ENCODE peak calls at places on chromosomes 7 and 10, in seven cellular contexts. C is pancreas, I is fibroblast of lung, N is cardiac muscle cell, L is AG09319, X is psoas muscle, V is nephron progenitor cell. A is an unnamed sample.

GRCh38 chr7:106110885-106111670 is 1.0 kb downstream of the SYPL1 start:
- DNase-seq in L (no peak), I (peak), C (no peak), X (no peak), N (peak), V (no peak), A (no peak)

GRCh38 chr7:46705416-46706255 is 784.6 kb upstream of the IGFBP3 start:
- DNase-seq in V (no peak), C (no peak), L (no peak), I (peak), X (no peak), N (no peak), A (no peak)

GRCh38 chr7:98418636-98419315 is 17.9 kb upstream of the BAIAP2L1 start:
- DNase-seq in L (peak), I (peak), V (no peak), N (no peak), C (peak), X (no peak), A (no peak)

GRCh38 chr10:36943534-36943933 is 181.9 kb upstream of the ANKRD30A start:
- DNase-seq in I (no peak), N (no peak), L (no peak), C (no peak), V (no peak), X (peak), A (no peak)

GRCh38 chr10:4850400-4850799 is 24.4 kb downstream of the AKR1E2 start:
- DNase-seq in L (no peak), N (no peak), I (no peak), X (no peak), C (no peak), V (no peak), A (no peak)

GRCh38 chr7:82700739-82701138 is 257.2 kb upstream of the CACNA2D1 start:
- DNase-seq in N (no peak), C (no peak), I (no peak), V (no peak), L (no peak), X (no peak), A (no peak)

GRCh38 chr10:77251297-77252013 is 386.2 kb downstream of the KCNMA1 start:
- DNase-seq in L (no peak), V (peak), N (peak), I (peak), C (no peak), X (no peak), A (peak)

GRCh38 chr7:55024776-55025175 is 6.0 kb downstream of the EGFR start:
- DNase-seq in C (no peak), N (no peak), X (no peak), I (peak), V (no peak), L (no peak), A (no peak)

GRCh38 chr10:129386415-129387257 is 80.4 kb upstream of the MGMT start:
- DNase-seq in V (no peak), X (no peak), L (no peak), N (no peak), I (no peak), C (no peak), A (no peak)

GRCh38 chr7:96017877-96018276 is 245.5 kb downstream of the DYNC1I1 start:
- DNase-seq in V (no peak), C (peak), N (no peak), L (no peak), X (no peak), I (no peak), A (no peak)

GRCh38 chr10:119166111-119166500 is 592 bp upstream of the SFXN4 start:
- DNase-seq in C (no peak), I (no peak), X (no peak), L (no peak), V (no peak), N (no peak), A (no peak)

GRCh38 chr7:101924171-101924570 is 106.7 kb downstream of the CUX1 start:
- DNase-seq in C (no peak), N (no peak), I (peak), X (peak), V (no peak), L (no peak), A (no peak)

GRCh38 chr10:48251152-48251524 is 23.4 kb downstream of the FRMPD2 start:
- DNase-seq in C (no peak), L (no peak), N (no peak), X (no peak), I (no peak), V (no peak), A (no peak)

GRCh38 chr10:68871731-68872342 is 29.3 kb upstream of the DDX50 start:
- DNase-seq in V (no peak), N (peak), L (peak), X (no peak), C (no peak), I (peak), A (no peak)

GRCh38 chr7:47817922-47818321 is 130.3 kb downstream of the PKD1L1 start:
- DNase-seq in N (no peak), V (no peak), L (no peak), X (no peak), I (no peak), C (no peak), A (no peak)

GRCh38 chr10:89235073-89235798 is 16.3 kb downstream of the LIPA start:
- DNase-seq in I (no peak), L (no peak), C (no peak), N (peak), X (peak), V (no peak), A (no peak)

GRCh38 chr10:13708256-13708990 is 121.7 kb downstream of the PRPF18 start:
- DNase-seq in C (no peak), X (no peak), L (no peak), N (no peak), I (peak), V (no peak), A (no peak)

GRCh38 chr10:12382956-12383531 is 33.7 kb downstream of the CAMK1D start:
- DNase-seq in N (no peak), X (no peak), I (peak), L (no peak), V (no peak), C (no peak), A (no peak)

GRCh38 chr10:16606421-16606820 is 84.7 kb upstream of the C1QL3 start:
- DNase-seq in X (no peak), V (no peak), I (no peak), L (peak), N (no peak), C (no peak), A (no peak)

GRCh38 chr10:72802291-72803118 is 91.0 kb upstream of the OIT3 start:
- DNase-seq in C (no peak), I (peak), N (no peak), X (no peak), V (no peak), L (no peak), A (no peak)

GRCh38 chr10:116665541-116666125 is 44.9 kb downstream of the PNLIPRP2 start:
- DNase-seq in C (no peak), N (peak), V (no peak), L (no peak), X (no peak), I (peak), A (peak)

GRCh38 chr7:134421998-134422397 is 36.9 kb downstream of the AKR1B1 start:
- DNase-seq in X (no peak), V (no peak), L (no peak), N (no peak), C (no peak), I (no peak), A (no peak)

GRCh38 chr10:71713135-71714040 is 6.2 kb downstream of the C10orf105 start:
- DNase-seq in L (peak), V (no peak), X (peak), N (no peak), C (no peak), I (peak), A (no peak)

GRCh38 chr10:13483951-13484350 is 44.9 kb downstream of the BEND7 start:
- DNase-seq in L (no peak), X (no peak), N (no peak), V (no peak), C (no peak), I (no peak), A (no peak)

GRCh38 chr10:27192284-27192683 is 37.1 kb downstream of the MASTL start:
- DNase-seq in L (peak), C (no peak), V (no peak), I (peak), N (no peak), X (no peak), A (no peak)

GRCh38 chr7:67470256-67470751 is 473.7 kb downstream of the TYW1 start:
- DNase-seq in V (peak), I (no peak), N (peak), L (no peak), C (no peak), X (no peak), A (peak)

GRCh38 chr7:138538518-138538917 is 78.5 kb downstream of the TRIM24 start:
- DNase-seq in L (peak), C (no peak), I (peak), X (no peak), N (no peak), V (no peak), A (no peak)

GRCh38 chr7:128178611-128179010 is 62.5 kb upstream of the LEP start:
- DNase-seq in X (no peak), V (no peak), I (no peak), L (no peak), N (no peak), C (no peak), A (no peak)

DNA sequence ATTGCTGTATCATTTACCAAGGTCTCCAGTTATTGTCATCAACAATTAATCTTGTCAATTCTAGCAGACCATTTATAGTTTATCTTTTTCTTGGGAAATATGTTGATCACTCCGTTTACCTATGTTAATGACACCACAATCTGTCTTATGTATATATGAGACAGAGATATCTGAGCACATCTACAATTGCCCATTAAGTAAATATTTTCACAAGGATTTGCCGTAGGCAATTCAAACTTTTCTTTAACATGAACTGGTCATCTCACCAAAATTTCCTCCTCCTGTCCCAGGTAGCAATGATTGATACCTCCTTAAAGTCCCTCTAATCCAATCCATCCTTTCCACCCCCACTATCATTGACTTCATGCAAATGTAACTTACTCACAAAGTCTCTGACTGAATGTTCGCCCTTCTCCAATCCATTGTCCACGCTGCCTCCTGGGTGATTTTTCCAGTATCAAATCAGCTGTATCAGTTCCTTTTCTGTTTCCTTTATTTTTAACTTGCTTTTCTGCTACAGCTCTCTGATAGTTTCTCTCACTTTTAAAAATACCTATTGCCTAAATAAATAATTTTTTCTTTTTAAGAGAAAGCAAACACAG is 138.3 kb downstream of the GNAT3 start:
- DNase-seq in L (no peak), V (no peak), N (no peak), X (no peak), I (no peak), C (no peak), A (no peak)
- TF ChIP-seq CTCF in L (no peak), V (no peak), N (no peak), X (no peak), I (no peak), C (no peak), A (no peak)

GRCh38 chr10:97319671-97320479 is 804 bp downstream of the FRAT1 start:
- DNase-seq in C (peak), X (peak), I (no peak), L (no peak), V (peak), N (peak), A (peak)
- TF ChIP-seq CTCF in C (no peak), X (no peak), I (no peak), L (no peak), V (no peak), N (peak), A (no peak)

GRCh38 chr7:954330-955238 is at the start of gene ADAP1:
- DNase-seq in I (peak), V (peak), X (peak), C (peak), L (no peak), N (peak), A (peak)
- TF ChIP-seq CTCF in I (no peak), V (no peak), X (no peak), C (no peak), L (peak), N (no peak), A (peak)

DNA sequence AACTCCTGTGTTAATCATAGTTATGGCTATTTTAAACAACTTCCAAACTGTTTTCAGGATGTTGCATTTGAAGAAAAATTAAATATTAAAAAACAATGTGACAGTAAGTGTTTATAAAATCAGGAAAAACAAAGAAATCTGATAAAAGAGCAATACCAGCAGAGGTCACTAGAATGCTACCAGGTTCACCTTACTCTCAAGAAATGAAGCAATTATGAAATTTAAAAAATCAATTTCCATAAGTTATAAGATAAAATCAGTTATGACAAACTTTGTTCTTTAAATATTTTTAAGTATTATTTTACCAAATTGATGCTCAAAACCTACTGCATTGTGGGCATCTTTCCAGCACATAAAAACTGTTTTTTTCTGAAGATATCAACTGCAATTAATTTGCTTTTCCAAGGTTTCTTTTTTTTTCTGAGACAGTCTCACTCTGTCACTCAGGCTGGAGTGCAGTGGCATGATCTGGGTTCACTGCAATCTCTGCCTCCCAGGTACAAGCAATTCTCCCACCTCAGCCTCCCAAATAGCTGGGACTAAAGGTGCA is 50.7 kb upstream of the RHEB start:
- DNase-seq in I (no peak), N (no peak), L (no peak), V (no peak), C (no peak), X (no peak), A (no peak)
- TF ChIP-seq CTCF in I (peak), N (peak), L (peak), V (no peak), C (peak), X (peak), A (peak)

GRCh38 chr10:132634241-132634946 is 96.8 kb downstream of the INPP5A start:
- DNase-seq in I (no peak), X (peak), N (no peak), V (no peak), C (peak), L (no peak), A (no peak)
- TF ChIP-seq CTCF in I (no peak), X (no peak), N (peak), V (no peak), C (no peak), L (no peak), A (no peak)

DNA sequence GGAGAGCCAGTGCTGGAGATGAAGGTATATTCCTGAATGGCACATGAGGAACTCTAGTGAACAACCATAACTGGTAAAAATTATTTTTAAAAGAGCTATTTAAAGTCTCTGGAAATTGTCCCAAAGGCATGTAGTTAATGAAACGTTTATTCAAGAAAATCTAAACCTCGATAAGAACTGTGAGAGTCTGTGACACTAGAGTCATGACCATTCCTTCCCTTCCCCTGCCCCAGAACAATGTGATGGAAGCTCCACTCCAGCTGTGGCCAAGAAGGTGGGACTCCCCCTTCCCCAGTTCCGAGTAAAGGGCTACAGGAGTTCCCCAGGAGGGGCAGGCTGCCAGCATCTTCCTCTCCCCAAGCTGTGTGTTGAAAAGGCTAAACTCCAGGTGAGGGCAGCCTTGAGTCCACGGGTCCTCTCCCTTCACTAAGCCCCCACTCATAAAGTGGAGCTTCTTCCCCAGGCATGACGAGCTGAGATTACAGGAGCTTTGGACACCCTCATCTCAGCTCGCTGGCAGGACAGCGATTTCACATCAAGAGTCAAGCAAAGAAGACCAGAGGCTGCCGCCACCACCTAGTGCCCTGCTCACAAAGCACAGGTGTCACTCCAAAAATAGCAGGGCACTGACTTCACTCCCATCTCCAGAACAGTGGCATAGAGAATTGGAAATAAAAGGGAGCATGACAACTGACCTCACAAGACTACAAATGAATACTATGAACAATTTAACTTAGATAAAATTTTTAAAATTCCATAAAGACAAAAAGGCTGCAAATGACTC is 68.5 kb downstream of the NHLRC2 start:
- DNase-seq in V (no peak), L (no peak), C (no peak), X (no peak), I (no peak), N (no peak), A (no peak)
- TF ChIP-seq CTCF in V (no peak), L (no peak), C (no peak), X (no peak), I (no peak), N (no peak), A (no peak)

GRCh38 chr10:31318854-31319601 is at the start of gene ZEB1:
- DNase-seq in X (peak), I (peak), N (peak), C (peak), V (peak), L (peak), A (peak)
- TF ChIP-seq CTCF in X (peak), I (peak), N (peak), C (peak), V (peak), L (peak), A (peak)

DNA sequence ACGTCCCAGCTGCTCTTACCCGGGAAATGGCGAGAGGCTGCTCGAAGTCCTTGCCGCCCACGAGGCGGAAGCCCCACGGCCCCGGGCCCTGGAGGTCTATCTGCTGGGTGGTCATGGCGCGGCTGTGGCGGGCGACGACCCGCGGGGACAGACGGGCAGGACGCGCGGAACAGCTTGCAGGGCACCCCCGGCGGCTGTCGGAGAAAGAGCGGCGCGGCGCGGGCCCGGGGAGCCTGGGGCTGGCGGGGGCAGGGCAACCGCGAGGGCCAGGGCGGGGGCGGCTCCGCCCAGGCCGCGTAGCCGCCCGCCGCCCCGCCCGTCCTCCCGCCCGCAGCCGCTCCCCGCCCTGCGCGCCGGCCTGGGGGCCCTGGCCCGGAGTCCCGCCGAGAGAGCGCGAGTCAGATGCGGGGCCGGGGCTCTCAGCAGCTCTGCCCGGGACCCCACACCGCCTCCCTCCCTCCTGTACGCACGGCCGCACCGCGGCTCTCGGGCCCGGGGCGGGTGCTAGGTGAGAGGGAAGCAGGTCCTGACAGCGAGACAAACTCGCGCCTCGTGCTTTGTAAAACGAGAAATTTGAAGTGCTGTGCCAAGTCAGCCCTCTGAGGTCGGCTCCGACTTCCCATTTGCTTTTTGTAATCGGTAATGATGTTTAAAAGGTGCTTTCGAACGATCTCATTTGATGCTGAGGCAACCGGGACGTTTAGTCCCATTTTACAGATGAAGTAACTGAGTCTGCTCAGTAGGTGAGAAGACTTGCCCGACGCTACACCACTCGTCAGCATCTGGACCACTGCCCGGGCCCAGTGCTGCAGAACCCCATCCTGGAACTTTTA is at the start of gene PDLIM1:
- DNase-seq in L (no peak), I (peak), X (peak), N (peak), C (peak), V (peak), A (peak)
- TF ChIP-seq CTCF in L (peak), I (peak), X (peak), N (peak), C (peak), V (no peak), A (peak)

DNA sequence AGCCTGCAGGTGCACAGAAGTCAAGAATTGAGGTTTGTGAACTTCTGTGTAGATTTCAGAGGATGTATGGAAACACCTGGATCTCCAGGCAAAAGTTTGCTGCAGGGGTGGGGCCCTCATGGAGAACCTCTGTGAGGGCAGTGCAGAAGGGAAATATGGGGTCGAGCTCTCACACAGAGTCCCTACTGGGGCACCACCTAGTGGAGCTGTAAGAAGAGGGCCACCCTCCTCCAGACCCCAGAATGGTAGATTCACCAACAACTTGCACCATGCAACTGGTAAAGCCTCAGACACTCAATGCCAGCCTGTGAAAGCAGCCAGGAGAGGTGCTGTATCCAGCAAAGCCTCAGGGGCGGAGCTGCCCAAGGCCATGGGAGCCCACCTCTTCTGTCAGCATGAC is 205.8 kb downstream of the CCSER2 start:
- DNase-seq in L (no peak), C (no peak), N (no peak), I (no peak), V (no peak), X (no peak), A (no peak)
- TF ChIP-seq CTCF in L (no peak), C (no peak), N (peak), I (peak), V (no peak), X (no peak), A (no peak)

A was measured in neural crest cell.